ENCODE peak calls at places on chromosomes 7 and 10, in ten cellular contexts. N, I, Z, A, T, X, P, S, O and L are unnamed samples.

GRCh38 chr10:101380353-101381017 is 26.5 kb downstream of the BTRC start:
- DNase-seq in S (no peak), P (peak; percentile 100), X (no peak), A (no peak), Z (no peak), O (no peak), T (peak; percentile 41), N (no peak), I (no peak), L (no peak)

GRCh38 chr10:90171014-90171722 is 469.8 kb downstream of the KIF20B start:
- DNase-seq in I (no peak), Z (no peak), A (no peak), N (no peak), S (no peak), O (no peak), T (peak; percentile 22), P (no peak), X (no peak), L (no peak)

GRCh38 chr7:122055072-122055471 is 89.0 kb downstream of the AASS start:
- DNase-seq in P (peak; percentile 72), O (no peak), S (no peak), T (peak; percentile 7), X (no peak), Z (no peak), N (no peak), I (no peak), A (no peak), L (no peak)

GRCh38 chr7:5643280-5643679 is 138.2 kb downstream of the RNF216 start:
- DNase-seq in T (peak; percentile 32), I (no peak), Z (no peak), N (peak; percentile 81), A (peak; percentile 27), X (no peak), O (no peak), S (no peak), P (peak; percentile 27), L (no peak)

GRCh38 chr7:114345494-114345893 is 69.1 kb upstream of the FOXP2 start:
- DNase-seq in P (peak; percentile 78), T (peak; percentile 2), A (no peak), X (no peak), N (peak; percentile 76), O (no peak), Z (no peak), S (no peak), I (no peak), L (no peak)

GRCh38 chr10:6553937-6554336 is 26.1 kb downstream of the PRKCQ start:
- DNase-seq in X (no peak), N (no peak), A (no peak), S (no peak), T (no peak), I (no peak), P (no peak), Z (no peak), O (no peak), L (no peak)

GRCh38 chr7:111266613-111267012 is 175.7 kb downstream of the LRRN3 start:
- DNase-seq in P (peak; percentile 10), I (no peak), X (no peak), Z (no peak), S (no peak), N (no peak), A (no peak), O (no peak), T (peak; percentile 76), L (no peak)

GRCh38 chr10:95998274-95998673 is 45.1 kb upstream of the CCNJ start:
- DNase-seq in S (no peak), X (no peak), N (no peak), A (no peak), P (no peak), Z (no peak), T (no peak), O (no peak), I (no peak), L (no peak)

GRCh38 chr7:1668932-1669485 is 1.1 kb upstream of the ELFN1 start:
- DNase-seq in O (no peak), Z (no peak), S (no peak), A (no peak), N (no peak), P (peak; percentile 19), X (no peak), T (no peak), I (no peak), L (peak; percentile 45)

GRCh38 chr7:114708646-114709045 is 213.2 kb upstream of the MDFIC start:
- DNase-seq in A (no peak), P (no peak), O (no peak), I (no peak), Z (no peak), T (no peak), X (no peak), S (no peak), N (no peak), L (no peak)

GRCh38 chr7:77627307-77627671 is 69.0 kb upstream of the RSBN1L start:
- DNase-seq in X (no peak), I (no peak), O (no peak), N (no peak), S (no peak), T (no peak), Z (no peak), P (peak; percentile 41), A (no peak), L (no peak)

GRCh38 chr7:71612892-71613291 is 480.9 kb downstream of the GALNT17 start:
- DNase-seq in A (no peak), Z (no peak), O (no peak), P (no peak), I (no peak), T (no peak), N (no peak), S (no peak), X (no peak), L (no peak)

GRCh38 chr10:69961168-69961863 is 91.3 kb upstream of the MACROH2A2 start:
- DNase-seq in P (no peak), O (peak; percentile 16), I (no peak), S (no peak), T (no peak), Z (no peak), N (no peak), X (no peak), A (no peak), L (no peak)
- TF ChIP-seq CTCF in P (peak; percentile 54), O (no peak), I (no peak), S (no peak), T (peak; percentile 49), Z (peak; percentile 47), N (peak; percentile 19), X (no peak), A (no peak), L (peak; percentile 27)

GRCh38 chr10:103855424-103855823 is at the start of gene SH3PXD2A:
- DNase-seq in S (no peak), I (no peak), X (peak; percentile 46), Z (no peak), P (no peak), A (no peak), O (no peak), T (no peak), N (no peak), L (peak; percentile 65)
- TF ChIP-seq CTCF in S (no peak), I (no peak), X (no peak), Z (no peak), P (no peak), A (no peak), O (peak; percentile 47), T (peak; percentile 0), N (no peak), L (no peak)

GRCh38 chr7:26547156-26547555 is 255.5 kb downstream of the SNX10 start:
- DNase-seq in Z (no peak), T (no peak), N (no peak), A (no peak), I (no peak), S (no peak), O (no peak), X (no peak), P (no peak), L (no peak)

GRCh38 chr7:26551740-26552139 is 260.1 kb downstream of the SNX10 start:
- DNase-seq in S (no peak), T (no peak), Z (no peak), O (no peak), I (no peak), A (no peak), N (no peak), X (no peak), P (no peak), L (no peak)

GRCh38 chr7:26550492-26550891 is 258.8 kb downstream of the SNX10 start:
- DNase-seq in A (no peak), X (no peak), I (no peak), S (no peak), T (no peak), Z (no peak), O (no peak), N (no peak), P (no peak), L (no peak)

GRCh38 chr7:26553128-26553527 is 261.5 kb downstream of the SNX10 start:
- DNase-seq in O (no peak), P (no peak), I (no peak), Z (no peak), S (no peak), A (no peak), X (no peak), T (no peak), N (no peak), L (no peak)

GRCh38 chr7:26549281-26549943 is 257.8 kb downstream of the SNX10 start:
- DNase-seq in O (peak; percentile 69), P (no peak), S (no peak), I (no peak), X (no peak), Z (no peak), T (no peak), A (no peak), N (no peak), L (no peak)
- TF ChIP-seq CTCF in O (no peak), P (no peak), S (no peak), I (no peak), X (no peak), Z (no peak), T (no peak), A (no peak), N (no peak), L (no peak)

GRCh38 chr7:101244385-101245146 is at the start of gene FIS1:
- DNase-seq in O (peak; percentile 96), S (peak; percentile 93), Z (peak; percentile 95), P (peak; percentile 78), T (peak; percentile 89), N (peak; percentile 93), I (peak; percentile 90), X (peak; percentile 92), A (peak; percentile 92), L (peak; percentile 92)
- TF ChIP-seq CTCF in O (peak; percentile 91), S (peak; percentile 72), Z (peak; percentile 95), P (peak; percentile 89), T (peak; percentile 97), N (peak; percentile 89), I (no peak), X (peak; percentile 83), A (peak; percentile 96), L (peak; percentile 97)

GRCh38 chr10:22103701-22104100 is 100.2 kb upstream of the DNAJC1 start:
- DNase-seq in P (peak; percentile 34), I (no peak), O (no peak), S (no peak), Z (no peak), A (no peak), X (no peak), N (no peak), T (peak; percentile 21), L (peak; percentile 20)
- TF ChIP-seq CTCF in P (peak; percentile 51), I (no peak), O (no peak), S (no peak), Z (peak; percentile 39), A (peak; percentile 12), X (no peak), N (peak; percentile 22), T (peak; percentile 38), L (peak; percentile 39)